ENCODE peak calls at places on chromosomes 6 and 20, in ten cellular contexts. A is cardiac fibroblast, H is tibial artery, T is RWPE1, Q is GM12864, M is ovary, O is gastrocnemius medialis, S is astrocyte of the cerebellum, I is GM06990, N is lower leg skin. P is an unnamed sample.

GRCh38 chr6:109441069-109441816 is 719 bp downstream of the SMPD2 start:
- DNase-seq in A (peak; percentile 58), H (peak; percentile 80), T (peak; percentile 28), Q (no peak), M (peak; percentile 54), O (peak; percentile 48), S (no peak), I (no peak), N (no peak), P (peak; percentile 56)

GRCh38 chr20:57589123-57589727 is 28.3 kb downstream of the PCK1 start:
- DNase-seq in A (no peak), H (no peak), T (no peak), Q (no peak), M (no peak), O (no peak), S (no peak), I (no peak), N (no peak), P (no peak)

GRCh38 chr20:36085686-36086267 is 68.8 kb upstream of the EPB41L1 start:
- DNase-seq in A (peak; percentile 49), H (no peak), T (peak; percentile 97), Q (no peak), M (no peak), O (no peak), S (no peak), I (no peak), N (no peak), P (no peak)

GRCh38 chr6:147366290-147366689 is 142.2 kb upstream of the SAMD5 start:
- DNase-seq in A (peak; percentile 7), H (no peak), T (no peak), Q (no peak), M (no peak), O (no peak), S (no peak), I (no peak), N (no peak), P (no peak)

GRCh38 chr20:52295556-52295955 is 104.0 kb upstream of the ZFP64 start:
- DNase-seq in A (no peak), H (no peak), T (no peak), Q (no peak), M (no peak), O (no peak), S (no peak), I (no peak), N (no peak), P (no peak)

GRCh38 chr20:48933017-48933766 is 11.7 kb downstream of the ARFGEF2 start:
- DNase-seq in A (no peak), H (no peak), T (no peak), Q (no peak), M (no peak), O (no peak), S (no peak), I (no peak), N (no peak), P (no peak)

GRCh38 chr6:169559001-169559441 is 142.8 kb downstream of the WDR27 start:
- DNase-seq in A (no peak), H (no peak), T (no peak), Q (no peak), M (no peak), O (no peak), S (peak; percentile 51), I (no peak), N (no peak), P (no peak)

GRCh38 chr6:8707956-8708772 is 272.8 kb upstream of the SLC35B3 start:
- DNase-seq in A (no peak), H (no peak), T (peak; percentile 10), Q (no peak), M (no peak), O (no peak), S (peak; percentile 9), I (no peak), N (no peak), P (no peak)

GRCh38 chr20:24799971-24800580 is 149.0 kb upstream of the CST7 start:
- DNase-seq in A (no peak), H (no peak), T (no peak), Q (no peak), M (no peak), O (no peak), S (no peak), I (no peak), N (no peak), P (no peak)

GRCh38 chr20:24796236-24796635 is 152.8 kb upstream of the CST7 start:
- DNase-seq in A (no peak), H (no peak), T (no peak), Q (no peak), M (no peak), O (no peak), S (no peak), I (no peak), N (no peak), P (no peak)

GRCh38 chr20:24802286-24802820 is 146.7 kb upstream of the CST7 start:
- DNase-seq in A (no peak), H (no peak), T (no peak), Q (no peak), M (no peak), O (no peak), S (no peak), I (no peak), N (no peak), P (no peak)

GRCh38 chr20:24797864-24798655 is 151.0 kb upstream of the CST7 start:
- DNase-seq in A (no peak), H (no peak), T (no peak), Q (no peak), M (no peak), O (no peak), S (no peak), I (no peak), N (no peak), P (no peak)

GRCh38 chr20:24798930-24799705 is 150.0 kb upstream of the CST7 start:
- DNase-seq in A (no peak), H (no peak), T (no peak), Q (no peak), M (no peak), O (no peak), S (peak; percentile 68), I (no peak), N (no peak), P (no peak)
- TF ChIP-seq CTCF in A (no peak), H (no peak), T (no peak), Q (no peak), M (no peak), O (no peak), S (no peak), I (no peak), N (no peak), P (no peak)

DNA sequence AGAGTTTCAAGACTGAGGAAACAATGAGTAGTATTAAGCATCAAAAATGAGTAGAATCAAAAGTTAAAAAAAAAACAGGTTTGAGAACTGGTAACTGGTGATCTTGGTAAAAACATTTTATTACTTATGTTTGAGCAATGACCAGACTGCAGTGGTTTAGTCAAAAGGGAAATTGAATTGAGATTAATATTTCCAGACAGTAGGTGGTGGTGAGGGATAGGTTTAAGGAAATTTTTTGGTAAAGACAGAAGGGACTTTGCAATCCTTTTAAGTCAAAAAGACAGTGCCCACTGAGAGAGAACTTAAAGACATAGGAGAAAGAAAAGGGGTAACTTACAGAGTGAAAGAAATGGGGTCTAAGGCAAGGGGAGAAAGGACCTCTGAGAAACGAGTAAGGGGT is 156.9 kb downstream of the ASCC3 start:
- DNase-seq in A (peak; percentile 20), H (no peak), T (no peak), Q (no peak), M (no peak), O (no peak), S (no peak), I (no peak), N (no peak), P (no peak)
- TF ChIP-seq CTCF in A (no peak), H (no peak), T (no peak), Q (no peak), M (no peak), O (no peak), S (no peak), I (no peak), N (no peak), P (no peak)

GRCh38 chr6:113184291-113184690 is 672.9 kb upstream of the MARCKS start:
- DNase-seq in A (peak; percentile 78), H (no peak), T (no peak), Q (no peak), M (no peak), O (no peak), S (peak; percentile 63), I (no peak), N (no peak), P (no peak)
- TF ChIP-seq CTCF in A (peak; percentile 38), H (no peak), T (no peak), Q (no peak), M (no peak), O (no peak), S (peak; percentile 10), I (no peak), N (no peak), P (no peak)

GRCh38 chr20:50111829-50112495 is 988 bp downstream of the UBE2V1 start:
- DNase-seq in A (no peak), H (no peak), T (no peak), Q (no peak), M (no peak), O (no peak), S (no peak), I (no peak), N (peak; percentile 72), P (no peak)

GRCh38 chr20:50111120-50111828 is 1.7 kb downstream of the UBE2V1 start:
- DNase-seq in A (peak; percentile 39), H (no peak), T (peak; percentile 89), Q (no peak), M (no peak), O (no peak), S (peak; percentile 26), I (no peak), N (peak; percentile 57), P (no peak)

GRCh38 chr20:50113420-50114224 is 672 bp upstream of the UBE2V1 start:
- DNase-seq in A (no peak), H (no peak), T (no peak), Q (no peak), M (no peak), O (no peak), S (no peak), I (no peak), N (no peak), P (no peak)

GRCh38 chr20:50115041-50115512 is 2.1 kb upstream of the UBE2V1 start:
- DNase-seq in A (no peak), H (no peak), T (no peak), Q (no peak), M (no peak), O (no peak), S (no peak), I (no peak), N (peak; percentile 71), P (no peak)

DNA sequence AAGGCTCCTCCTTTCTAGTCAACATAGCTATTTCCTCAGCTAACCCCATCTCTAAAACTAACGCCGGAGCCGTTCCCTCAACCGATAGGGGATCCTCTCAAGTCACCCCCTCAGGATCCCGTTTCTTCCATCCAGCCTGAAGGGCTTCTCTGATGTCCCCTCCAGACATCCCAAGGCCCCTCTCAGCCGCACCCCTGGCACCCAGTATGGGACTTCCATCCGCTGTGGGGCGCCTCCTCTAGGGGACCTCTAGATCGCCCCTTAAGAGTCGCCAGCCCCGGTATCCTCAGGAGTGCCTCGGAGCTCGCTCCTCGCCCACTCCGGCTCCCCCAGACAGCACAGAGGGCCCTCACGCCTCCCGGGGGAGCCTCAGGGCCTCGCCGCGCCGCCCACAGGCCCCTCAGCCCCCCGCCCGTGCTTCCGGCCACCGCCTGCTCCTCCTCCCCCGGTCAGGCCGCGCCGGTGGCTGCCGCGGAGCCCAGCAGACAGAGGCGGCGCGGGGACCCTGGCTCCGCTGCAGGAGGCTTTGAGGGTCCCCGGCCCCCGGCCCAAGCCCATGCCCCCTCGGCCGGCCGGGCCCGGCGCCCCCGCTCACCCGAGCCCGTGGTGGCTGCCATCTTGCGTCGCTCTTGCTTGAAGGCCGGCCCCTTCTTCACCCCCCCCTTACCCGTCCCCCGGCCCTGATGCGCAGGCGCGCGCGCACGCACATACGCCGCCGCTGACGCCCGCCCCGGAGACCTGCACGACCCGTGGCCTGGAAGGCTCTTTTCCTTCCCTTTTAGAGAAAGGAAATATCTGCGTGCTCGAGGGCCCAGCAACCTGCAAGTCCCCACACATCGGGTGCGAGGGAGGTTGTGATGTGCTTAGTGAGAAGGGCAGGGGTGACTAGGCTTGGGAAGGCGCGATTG is at the start of gene UBE2V1:
- DNase-seq in A (peak; percentile 94), H (peak; percentile 96), T (peak; percentile 99), Q (no peak), M (peak; percentile 90), O (peak; percentile 88), S (no peak), I (peak; percentile 92), N (peak; percentile 98), P (peak; percentile 94)
- TF ChIP-seq CTCF in A (peak; percentile 47), H (peak; percentile 6), T (peak; percentile 79), Q (peak; percentile 44), M (no peak), O (peak; percentile 50), S (peak; percentile 44), I (peak; percentile 64), N (no peak), P (peak; percentile 33)

P was measured in GM20000.